ENCODE peak calls at places on chromosome 22, in five cellular contexts. T is WTC11, W is K562, G is GM12878, S is A549. E is an unnamed sample.

GRCh38 chr22:24496661-24497060 is 1.5 kb downstream of the UPB1 start:
- DNase-seq in G (no peak), S (no peak), W (no peak), T (no peak), E (no peak)

GRCh38 chr22:18058770-18059169 is 19.0 kb upstream of the PEX26 start:
- DNase-seq in W (no peak), G (no peak), S (no peak), T (no peak), E (no peak)

GRCh38 chr22:42907404-42908081 is 50.5 kb upstream of the ARFGAP3 start:
- DNase-seq in G (no peak), T (no peak), W (no peak), S (no peak), E (no peak)

GRCh38 chr22:36333632-36334031 is 54.1 kb downstream of the MYH9 start:
- DNase-seq in T (no peak), G (no peak), S (no peak), W (no peak), E (no peak)

GRCh38 chr22:27554106-27554814 is 247.3 kb downstream of the MN1 start:
- DNase-seq in G (no peak), S (no peak), W (no peak), T (no peak), E (no peak)

GRCh38 chr22:18031670-18032454 is 7.5 kb upstream of the MICAL3 start:
- DNase-seq in G (no peak), W (no peak), T (no peak), S (peak; percentile 80), E (no peak)

GRCh38 chr22:32466496-32466895 is 2.2 kb upstream of the BPIFC start:
- DNase-seq in W (no peak), S (no peak), T (no peak), G (no peak), E (no peak)

GRCh38 chr22:40076702-40077645 is 82.2 kb downstream of the FAM83F start:
- DNase-seq in T (no peak), G (no peak), W (no peak), S (no peak), E (no peak)

GRCh38 chr22:43528601-43529360 is 117.0 kb downstream of the MPPED1 start:
- DNase-seq in W (no peak), T (no peak), G (no peak), S (no peak), E (no peak)

GRCh38 chr22:25141994-25142620 is 57.6 kb upstream of the CRYBB3 start:
- DNase-seq in S (no peak), G (no peak), T (no peak), W (no peak), E (no peak)

GRCh38 chr22:22474733-22475132 is 33.8 kb downstream of the ZNF280B start:
- DNase-seq in W (no peak), G (no peak), T (no peak), S (no peak), E (peak; percentile 53)

GRCh38 chr22:44889233-44889878 is 120.4 kb downstream of the PHF21B start:
- DNase-seq in T (no peak), S (no peak), W (peak; percentile 60), G (no peak), E (no peak)

GRCh38 chr22:47161631-47162030 is 399.2 kb downstream of the TBC1D22A start:
- DNase-seq in G (no peak), S (no peak), W (no peak), T (peak; percentile 8), E (no peak)

GRCh38 chr22:32926600-32926999 is 125.1 kb downstream of the TIMP3 start:
- DNase-seq in T (no peak), G (no peak), S (peak; percentile 27), W (peak; percentile 26), E (peak; percentile 44)

GRCh38 chr22:33851240-33851639 is 69.0 kb downstream of the LARGE1 start:
- DNase-seq in G (no peak), S (no peak), W (no peak), T (no peak), E (no peak)

GRCh38 chr22:43162412-43163150 is 11.2 kb downstream of the TSPO start:
- DNase-seq in W (no peak), T (no peak), S (no peak), G (no peak), E (no peak)

GRCh38 chr22:23176645-23177027 is 3.7 kb upstream of the BCR start:
- DNase-seq in G (no peak), T (no peak), S (no peak), W (no peak), E (no peak)

GRCh38 chr22:19122752-19123492 is 710 bp upstream of the DGCR2 start:
- DNase-seq in S (no peak), T (no peak), W (peak; percentile 75), G (no peak), E (no peak)

GRCh38 chr22:24325105-24325757 is 54.6 kb downstream of the SPECC1L start:
- DNase-seq in T (no peak), S (peak; percentile 70), W (peak; percentile 13), G (peak; percentile 62), E (peak; percentile 49)

DNA sequence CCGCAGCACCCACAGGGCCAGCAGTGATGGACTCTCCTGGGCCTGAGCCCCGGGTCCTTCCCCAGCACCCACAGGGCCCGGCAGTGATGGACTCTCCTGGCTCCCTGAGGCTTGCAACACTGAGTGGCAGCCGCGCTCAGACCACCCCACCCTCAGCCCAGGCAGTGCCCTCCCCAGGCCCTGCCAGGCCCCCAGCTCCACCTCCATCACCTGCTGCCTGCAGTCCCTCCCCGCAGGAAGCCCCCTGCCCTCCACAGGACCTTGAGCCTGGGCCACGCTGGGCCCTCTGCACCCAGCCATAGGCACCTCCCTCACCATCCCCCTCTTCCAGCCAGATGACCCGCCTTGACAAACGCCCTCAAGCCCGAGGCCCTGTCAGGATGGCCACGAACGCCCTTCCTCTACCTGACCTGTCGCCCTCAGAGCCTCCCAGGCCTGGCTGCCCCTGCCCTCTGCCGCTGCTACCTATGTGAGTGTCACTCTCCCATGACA is 11.4 kb downstream of the ALG12 start:
- DNase-seq in T (no peak), G (no peak), S (no peak), W (no peak), E (no peak)
- TF ChIP-seq ESRRA in T (no peak), G (no peak), S (no peak), W (no peak), E (no peak)

DNA sequence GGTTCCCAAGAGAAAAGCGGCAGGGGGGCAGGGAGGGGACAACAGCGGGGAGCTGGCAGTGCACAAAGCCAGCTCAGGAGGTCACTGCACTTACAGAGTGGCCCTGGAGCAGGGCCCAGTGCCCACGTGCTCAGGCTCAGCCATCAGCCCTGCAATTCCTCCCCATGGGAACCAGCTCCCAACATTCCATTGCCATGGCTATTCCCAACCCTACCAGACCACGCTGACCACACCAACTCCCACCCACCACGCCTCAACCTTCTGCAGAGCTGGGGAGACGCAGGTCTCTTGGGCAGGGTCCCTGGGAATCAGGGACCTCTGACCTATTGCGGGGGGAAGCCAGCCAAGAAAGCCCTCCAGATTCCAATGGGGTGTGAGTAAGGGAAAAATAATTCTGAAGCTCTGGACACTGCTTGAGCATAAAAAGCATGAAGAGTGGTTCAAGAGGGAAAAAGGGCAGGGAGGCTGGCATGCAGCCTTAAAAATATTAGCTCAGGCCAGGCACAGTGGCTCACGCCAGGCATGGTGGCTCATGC is 38.3 kb upstream of the TFIP11 start:
- DNase-seq in S (no peak), G (no peak), T (no peak), W (no peak), E (peak; percentile 17)
- TF ChIP-seq ESRRA in S (no peak), G (no peak), T (no peak), W (no peak), E (no peak)

GRCh38 chr22:37818397-37819099 is 4.6 kb upstream of the GALR3 start:
- DNase-seq in W (no peak), G (no peak), S (no peak), T (peak; percentile 75), E (no peak)
- TF ChIP-seq ESRRA in W (no peak), G (no peak), S (no peak), T (no peak), E (no peak)

GRCh38 chr22:20449819-20450550 is 12.4 kb upstream of the SCARF2 start:
- DNase-seq in S (no peak), T (no peak), W (no peak), G (no peak), E (no peak)

GRCh38 chr22:20444325-20444724 is 6.7 kb upstream of the SCARF2 start:
- DNase-seq in T (no peak), W (no peak), G (no peak), S (no peak), E (no peak)

GRCh38 chr22:20442485-20443284 is 5.1 kb upstream of the SCARF2 start:
- DNase-seq in S (no peak), G (no peak), T (no peak), W (no peak), E (no peak)

GRCh38 chr22:20448630-20449029 is 11.0 kb upstream of the SCARF2 start:
- DNase-seq in S (no peak), G (no peak), W (no peak), T (no peak), E (no peak)

GRCh38 chr22:20446383-20446970 is 8.9 kb upstream of the SCARF2 start:
- DNase-seq in T (no peak), W (no peak), G (no peak), S (no peak), E (no peak)
- TF ChIP-seq ESRRA in T (no peak), W (no peak), G (no peak), S (no peak), E (no peak)

GRCh38 chr22:31177420-31178162 is 17.6 kb downstream of the RNF185 start:
- DNase-seq in T (no peak), G (no peak), W (no peak), S (peak; percentile 25), E (no peak)
- TF ChIP-seq ESRRA in T (no peak), G (no peak), W (no peak), S (no peak), E (no peak)

DNA sequence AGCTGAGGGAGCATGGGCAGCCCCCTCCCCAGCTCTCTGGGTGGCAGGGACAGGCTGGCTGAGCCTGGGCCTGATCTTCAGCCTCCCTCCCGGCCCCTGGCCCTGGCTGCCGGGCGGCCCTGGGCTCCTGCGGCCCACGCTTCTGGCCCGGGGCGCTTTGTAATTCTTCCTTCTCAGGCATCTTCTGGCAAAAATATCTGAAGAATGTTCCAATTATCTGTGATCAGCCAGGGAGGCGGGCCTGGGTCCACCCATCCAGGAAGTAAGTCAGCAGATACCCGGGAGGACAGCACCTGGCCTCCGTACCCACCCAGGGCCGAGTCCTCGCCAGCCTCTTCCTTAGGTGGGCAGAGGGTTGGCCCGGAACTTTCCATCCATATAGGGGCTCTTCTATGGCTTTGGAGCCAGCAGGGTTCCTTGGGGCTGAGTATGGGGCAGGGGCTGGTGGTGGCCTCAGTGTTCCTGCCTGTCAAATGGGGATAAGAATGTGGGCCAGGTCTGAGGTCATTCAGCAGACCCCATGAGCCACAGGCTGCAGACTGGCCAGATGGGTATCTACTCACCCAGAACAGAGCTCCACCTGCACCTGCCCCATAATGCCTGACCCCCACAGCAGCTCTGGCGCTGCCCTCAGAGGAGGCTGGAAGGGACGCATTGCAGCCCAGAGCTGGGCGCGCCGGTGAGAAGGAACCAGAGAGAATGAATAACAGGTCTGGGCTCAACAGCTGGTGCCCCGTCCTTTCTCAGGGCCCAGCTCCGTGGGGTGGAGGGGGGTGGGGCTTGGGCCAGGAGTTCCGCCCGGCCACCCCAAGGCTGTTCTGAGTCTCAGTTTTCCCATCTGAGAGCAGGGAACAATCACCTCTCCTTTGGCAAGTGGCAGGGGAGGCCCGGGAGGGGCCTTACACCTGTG is 16.2 kb downstream of the WNT7B start:
- DNase-seq in S (no peak), T (no peak), G (no peak), W (no peak), E (no peak)
- TF ChIP-seq ESRRA in S (no peak), T (no peak), G (no peak), W (no peak), E (no peak)

E was measured in HepG2.